ENCODE peak calls at places on chromosome 5, in six cellular contexts. I, B, S, H, G and D are unnamed samples.

GRCh38 chr5:68344447-68345111 is 129.0 kb downstream of the PIK3R1 start:
- DNase-seq in B (no peak), G (peak; percentile 93), I (no peak), H (peak; percentile 70), S (no peak), D (peak; percentile 88)

GRCh38 chr5:123460296-123460729 is 37.1 kb upstream of the CEP120 start:
- DNase-seq in G (peak; percentile 16), H (no peak), B (no peak), S (no peak), I (no peak), D (peak; percentile 90)

GRCh38 chr5:151585970-151586369 is 5.2 kb downstream of the FAT2 start:
- DNase-seq in B (no peak), S (peak; percentile 95), G (peak; percentile 84), I (no peak), H (no peak), D (peak; percentile 76)

GRCh38 chr5:36646507-36647023 is 40.2 kb downstream of the SLC1A3 start:
- DNase-seq in B (no peak), H (no peak), S (no peak), G (no peak), I (no peak), D (no peak)

GRCh38 chr5:82610686-82611085 is 332.5 kb upstream of the RPS23 start:
- DNase-seq in I (no peak), B (no peak), H (no peak), G (no peak), S (no peak), D (no peak)

GRCh38 chr5:37703841-37704241 is 136.0 kb downstream of the GDNF start:
- DNase-seq in G (no peak), S (no peak), H (no peak), B (no peak), I (no peak), D (peak; percentile 66)

GRCh38 chr5:2714805-2715204 is 36.7 kb downstream of the IRX2 start:
- DNase-seq in S (no peak), G (no peak), H (no peak), B (no peak), I (no peak), D (no peak)

GRCh38 chr5:138542120-138542955 is 698 bp downstream of the ETF1 start:
- DNase-seq in G (no peak), H (no peak), B (no peak), I (no peak), S (no peak), D (no peak)

GRCh38 chr5:32249668-32250067 is 63.1 kb downstream of the MTMR12 start:
- DNase-seq in I (no peak), S (no peak), G (no peak), H (no peak), B (no peak), D (no peak)

GRCh38 chr5:89043676-89044075 is 160.7 kb upstream of the MEF2C start:
- DNase-seq in H (peak; percentile 28), G (peak; percentile 66), I (no peak), B (no peak), S (no peak), D (peak; percentile 72)

GRCh38 chr5:78638423-78638822 is 10.1 kb downstream of the LHFPL2 start:
- DNase-seq in B (no peak), H (no peak), G (peak; percentile 98), I (no peak), S (peak; percentile 90), D (peak; percentile 86)

GRCh38 chr5:43156388-43156787 is 35.6 kb upstream of the NIM1K start:
- DNase-seq in I (no peak), H (no peak), G (no peak), B (no peak), S (no peak), D (no peak)

GRCh38 chr5:74026310-74026709 is 400.3 kb downstream of the ARHGEF28 start:
- DNase-seq in G (no peak), S (no peak), B (no peak), H (no peak), I (no peak), D (no peak)

GRCh38 chr5:57715296-57715695 is 232.7 kb upstream of the ACTBL2 start:
- DNase-seq in H (no peak), I (no peak), B (no peak), S (no peak), G (no peak), D (peak; percentile 53)

GRCh38 chr5:90598300-90598699 is 39.7 kb downstream of the ADGRV1 start:
- DNase-seq in B (no peak), I (peak; percentile 38), H (no peak), S (no peak), G (no peak), D (no peak)
- TF ChIP-seq CTCF in B (no peak), I (no peak), H (no peak), S (no peak), G (no peak), D (no peak)

GRCh38 chr5:145680169-145680568 is 155.0 kb downstream of the PRELID2 start:
- DNase-seq in G (no peak), S (no peak), B (no peak), H (peak; percentile 11), I (no peak), D (peak; percentile 11)
- TF ChIP-seq CTCF in G (peak; percentile 38), S (no peak), B (peak; percentile 31), H (peak; percentile 31), I (peak; percentile 31), D (peak; percentile 46)

GRCh38 chr5:7759257-7759871 is 91.6 kb downstream of the CFAP90 start:
- DNase-seq in G (no peak), B (no peak), S (no peak), H (no peak), I (no peak), D (no peak)

GRCh38 chr5:7759951-7760580 is 90.9 kb downstream of the CFAP90 start:
- DNase-seq in H (no peak), I (no peak), G (no peak), B (no peak), S (no peak), D (no peak)

GRCh38 chr5:7763621-7764072 is 87.3 kb downstream of the CFAP90 start:
- DNase-seq in S (peak; percentile 91), G (no peak), I (no peak), H (no peak), B (no peak), D (no peak)

GRCh38 chr5:7764452-7764851 is 86.5 kb downstream of the CFAP90 start:
- DNase-seq in B (no peak), G (no peak), I (no peak), H (no peak), S (no peak), D (no peak)

GRCh38 chr5:7762267-7762666 is 88.7 kb downstream of the CFAP90 start:
- DNase-seq in H (peak; percentile 92), B (no peak), G (no peak), S (no peak), I (no peak), D (no peak)
- TF ChIP-seq CTCF in H (peak; percentile 91), B (no peak), G (no peak), S (no peak), I (no peak), D (no peak)

GRCh38 chr5:135439426-135440205 is 7.5 kb downstream of the DCANP1 start:
- DNase-seq in B (no peak), S (peak; percentile 69), H (no peak), G (no peak), I (no peak), D (no peak)

GRCh38 chr5:135438712-135439111 is 8.4 kb downstream of the DCANP1 start:
- DNase-seq in G (no peak), S (peak; percentile 60), H (no peak), B (no peak), I (no peak), D (no peak)

GRCh38 chr5:135435467-135436330 is 11.4 kb downstream of the DCANP1 start:
- DNase-seq in B (no peak), G (no peak), S (peak; percentile 59), I (no peak), H (no peak), D (no peak)

GRCh38 chr5:135436856-135437795 is 10.0 kb downstream of the DCANP1 start:
- DNase-seq in I (no peak), G (no peak), H (no peak), B (no peak), S (peak; percentile 82), D (no peak)

GRCh38 chr5:135437796-135438560 is 9.2 kb downstream of the DCANP1 start:
- DNase-seq in I (no peak), H (no peak), S (peak; percentile 85), G (peak; percentile 56), B (no peak), D (peak; percentile 58)
- TF ChIP-seq CTCF in I (no peak), H (no peak), S (no peak), G (no peak), B (no peak), D (no peak)

GRCh38 chr5:114101153-114101552 is 260.7 kb upstream of the KCNN2 start:
- DNase-seq in B (no peak), S (no peak), I (no peak), H (peak; percentile 66), G (peak; percentile 17), D (peak; percentile 29)
- TF ChIP-seq CTCF in B (peak; percentile 69), S (no peak), I (peak; percentile 53), H (peak; percentile 42), G (peak; percentile 75), D (peak; percentile 15)

DNA sequence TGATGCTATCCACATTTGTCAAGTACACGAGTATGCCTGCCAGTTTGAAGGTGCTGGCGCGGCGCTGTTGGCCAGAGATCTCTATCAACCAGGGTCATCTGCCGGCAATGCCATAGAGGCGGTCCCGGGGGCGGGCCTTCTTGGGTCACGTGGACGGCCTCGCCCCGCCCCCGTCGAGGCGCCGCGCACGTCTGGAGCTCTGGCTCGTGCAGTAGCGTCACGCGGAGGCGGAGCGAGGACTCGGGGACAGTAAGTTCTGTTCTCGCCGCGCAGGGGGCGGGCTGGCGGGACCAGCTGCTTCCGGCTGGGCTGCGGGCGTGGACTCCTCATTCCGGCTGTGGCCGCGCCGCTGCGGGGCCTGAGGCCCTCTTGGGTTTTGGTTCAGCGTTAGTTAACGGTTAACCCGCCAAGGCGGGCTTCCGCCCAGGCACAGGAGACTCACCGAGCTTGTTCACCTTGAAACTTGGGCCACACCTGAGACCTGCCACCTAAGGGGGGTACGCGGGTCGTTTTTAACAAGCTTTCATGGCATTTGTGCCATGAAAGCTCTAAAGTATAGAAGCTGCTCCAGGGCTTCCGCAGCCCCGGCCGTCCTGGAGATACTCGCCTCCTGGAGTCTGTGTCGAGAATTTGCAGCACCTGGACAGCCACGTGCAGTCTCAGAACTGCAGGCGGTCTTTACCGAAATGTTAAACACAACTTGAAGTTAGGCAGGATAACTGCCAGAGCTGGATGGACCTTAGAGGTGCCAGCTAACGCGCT is at the start of gene RFESD:
- DNase-seq in I (peak; percentile 62), B (peak; percentile 92), H (peak; percentile 99), G (peak; percentile 91), S (peak; percentile 100), D (peak; percentile 84)
- TF ChIP-seq CTCF in I (no peak), B (no peak), H (peak; percentile 20), G (no peak), S (no peak), D (peak; percentile 25)